ENCODE peak calls at places on chromosome 11, in six cellular contexts. X, C, K, R, J and V are unnamed samples.

GRCh38 chr11:44963071-44963575 is 12.4 kb upstream of the TP53I11 start:
- DNase-seq in X (no peak), C (no peak), K (no peak), R (no peak), J (no peak), V (no peak)

GRCh38 chr11:112593440-112593839 is 332.8 kb upstream of the PLET1 start:
- DNase-seq in X (no peak), C (no peak), K (no peak), R (no peak), J (no peak), V (no peak)

GRCh38 chr11:11843233-11843632 is 1.5 kb downstream of the USP47 start:
- DNase-seq in X (no peak), C (peak; percentile 68), K (no peak), R (no peak), J (peak; percentile 56), V (no peak)

GRCh38 chr11:2837651-2838050 is 47.9 kb downstream of the CDKN1C start:
- DNase-seq in X (no peak), C (no peak), K (no peak), R (no peak), J (no peak), V (no peak)

GRCh38 chr11:71198823-71199165 is 53.6 kb downstream of the SHANK2 start:
- DNase-seq in X (peak; percentile 9), C (no peak), K (no peak), R (peak; percentile 28), J (no peak), V (no peak)

GRCh38 chr11:126339866-126340434 is 15.5 kb upstream of the ST3GAL4 start:
- DNase-seq in X (peak; percentile 91), C (peak; percentile 69), K (no peak), R (peak; percentile 86), J (no peak), V (no peak)

GRCh38 chr11:33157103-33158027 is 3.9 kb downstream of the CSTF3 start:
- DNase-seq in X (no peak), C (no peak), K (no peak), R (no peak), J (no peak), V (no peak)

GRCh38 chr11:7245341-7245740 is 6.4 kb upstream of the SYT9 start:
- DNase-seq in X (no peak), C (no peak), K (no peak), R (no peak), J (no peak), V (no peak)

DNA sequence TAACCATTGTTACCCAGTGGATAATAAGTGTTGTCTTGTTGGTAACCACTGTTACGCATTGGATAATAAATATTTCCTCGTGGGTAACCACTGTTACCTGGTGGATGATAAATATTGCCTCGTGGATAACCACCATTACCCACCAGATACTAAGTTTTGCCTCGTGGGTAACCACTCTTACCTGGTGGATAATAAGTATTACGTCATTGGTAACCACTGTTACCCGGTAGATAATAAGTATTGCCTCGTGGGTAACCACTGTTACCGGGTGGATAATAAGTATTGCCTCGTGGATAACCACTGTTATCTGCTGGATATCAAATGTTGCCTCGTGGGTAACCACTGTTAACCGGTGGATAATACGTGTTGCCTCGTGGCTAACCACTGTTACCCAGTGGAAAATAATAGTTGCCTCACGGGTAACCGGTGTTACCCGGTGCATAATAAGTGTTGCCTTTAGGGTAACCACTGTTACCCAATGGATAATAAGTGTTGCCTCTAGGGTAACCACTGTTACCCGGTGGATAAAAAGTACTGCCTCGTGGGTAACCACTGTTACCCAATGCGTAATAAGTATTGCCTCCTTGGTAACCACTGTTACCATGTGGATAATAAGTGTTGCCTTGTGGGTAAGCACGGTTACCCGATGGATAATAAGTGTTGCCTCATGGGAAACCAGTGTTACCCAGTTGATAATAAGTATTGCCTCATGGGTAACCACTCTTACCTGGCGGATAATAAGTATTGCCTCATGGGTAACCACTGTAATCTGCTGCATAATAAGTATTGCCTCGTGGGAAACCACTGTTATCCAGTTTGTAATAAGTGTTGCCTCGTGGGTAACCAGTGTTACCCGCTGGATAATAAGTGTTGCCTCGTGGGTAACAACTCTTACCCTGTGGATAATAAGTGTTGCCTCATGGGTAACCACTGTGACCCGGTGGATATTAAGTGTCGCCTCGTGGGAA is 21.9 kb upstream of the NXPE4 start:
- DNase-seq in X (no peak), C (no peak), K (no peak), R (no peak), J (no peak), V (no peak)
- H3K9me3 ChIP-seq in X (no peaks in the 10 kb centered on the region), C (peaks cover 13% of the 10 kb centered on the region), K (no peaks in the 10 kb centered on the region), R (no peaks in the 10 kb centered on the region), J (no peaks in the 10 kb centered on the region), V (peaks cover 2% of the 10 kb centered on the region)

DNA sequence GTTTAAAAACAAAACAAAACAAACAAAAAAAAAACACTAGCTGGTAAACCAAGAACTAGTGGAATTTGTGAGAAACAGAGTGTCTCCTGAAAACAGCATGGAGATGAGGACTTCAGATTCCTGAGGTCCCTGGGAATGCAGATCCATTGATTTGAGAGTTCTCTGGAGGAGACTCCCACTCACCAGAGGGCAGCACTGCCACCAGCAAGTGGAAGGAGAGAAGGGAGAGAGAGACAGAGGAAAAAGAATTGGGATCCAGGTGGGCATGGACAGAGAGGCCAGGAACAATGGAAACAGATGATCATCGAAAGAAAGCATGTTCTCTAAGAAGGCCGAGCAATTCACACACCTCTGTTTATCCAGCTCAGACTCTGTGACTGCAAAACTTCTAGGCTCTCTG is 31.8 kb downstream of the ETS1 start:
- DNase-seq in X (no peak), C (peak; percentile 39), K (no peak), R (no peak), J (no peak), V (peak; percentile 53)
- TF ChIP-seq CTCF in X (peak; percentile 28), C (peak; percentile 51), K (no peak), R (peak; percentile 41), J (peak; percentile 28), V (peak; percentile 74)

GRCh38 chr11:28981331-28981865 is 873.2 kb downstream of the METTL15 start:
- DNase-seq in X (no peak), C (peak; percentile 48), K (no peak), R (no peak), J (no peak), V (no peak)
- H3K4me1 ChIP-seq in X (no peaks in the 10 kb centered on the region), C (no peaks in the 10 kb centered on the region), K (no peaks in the 10 kb centered on the region), R (no peaks in the 10 kb centered on the region), J (no peaks in the 10 kb centered on the region), V (no peaks in the 10 kb centered on the region)

GRCh38 chr11:29750392-29750791 is 266.4 kb downstream of the KCNA4 start:
- DNase-seq in X (no peak), C (no peak), K (no peak), R (no peak), J (no peak), V (no peak)

GRCh38 chr11:29751618-29752017 is 265.2 kb downstream of the KCNA4 start:
- DNase-seq in X (no peak), C (no peak), K (no peak), R (no peak), J (no peak), V (no peak)

DNA sequence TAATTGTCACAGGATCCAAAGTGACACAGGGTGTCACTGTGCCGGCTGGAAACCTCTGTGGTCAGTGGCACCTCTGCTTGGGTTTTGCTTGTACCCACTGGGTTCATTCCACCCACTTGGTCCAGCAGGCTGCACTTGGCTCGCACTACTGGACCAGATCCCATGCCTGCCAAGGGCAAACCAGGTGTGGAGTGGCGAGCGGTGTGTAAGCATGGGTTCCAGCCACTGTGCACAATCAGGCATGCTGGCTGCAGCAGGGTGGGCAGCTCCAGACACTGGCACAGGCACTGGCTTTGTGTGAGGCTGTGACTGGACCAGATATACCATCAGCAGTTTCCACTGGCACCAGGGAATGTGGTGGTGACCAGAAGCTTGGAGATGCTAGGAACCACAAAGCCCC is 261.4 kb downstream of the KCNA4 start:
- DNase-seq in X (peak; percentile 42), C (no peak), K (no peak), R (no peak), J (no peak), V (no peak)
- H3K9me3 ChIP-seq in X (no peaks in the 10 kb centered on the region), C (no peaks in the 10 kb centered on the region), K (no peaks in the 10 kb centered on the region), R (no peaks in the 10 kb centered on the region), J (no peaks in the 10 kb centered on the region), V (no peaks in the 10 kb centered on the region)

DNA sequence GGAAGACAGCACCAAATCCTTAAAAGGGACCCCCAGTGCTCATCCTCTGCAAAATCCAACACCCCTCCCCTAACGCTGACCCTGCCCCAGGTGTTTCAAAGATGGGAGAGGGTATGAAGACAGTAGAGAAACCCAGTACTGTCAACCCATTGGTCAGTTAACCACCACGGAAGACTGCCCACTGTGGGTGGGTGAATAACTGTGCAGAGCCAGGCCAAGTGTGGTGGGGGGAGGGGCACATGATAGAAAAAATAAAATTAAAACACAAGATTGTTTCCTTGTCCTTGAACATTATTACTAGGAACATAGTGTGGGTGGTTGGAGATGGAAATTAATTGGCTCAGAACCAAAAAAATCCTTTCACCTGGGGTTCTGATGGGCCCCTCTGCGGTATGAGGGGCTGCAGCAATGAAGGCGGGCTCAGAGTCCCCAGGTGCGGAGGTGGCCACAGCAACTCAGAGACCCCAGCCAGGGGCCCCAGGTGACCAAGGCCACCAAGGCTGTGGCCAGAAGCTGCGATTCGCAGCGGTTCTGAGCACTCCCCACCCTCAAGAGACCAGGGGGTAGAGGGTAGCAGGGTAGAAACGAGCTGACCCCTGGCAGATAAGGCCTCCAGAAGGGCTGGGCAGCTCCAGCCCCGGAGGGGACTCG is 1.1 kb downstream of the TNKS1BP1 start:
- DNase-seq in X (peak; percentile 61), C (peak; percentile 52), K (peak; percentile 65), R (no peak), J (peak; percentile 49), V (no peak)
- TF ChIP-seq CTCF in X (peak; percentile 9), C (peak; percentile 21), K (no peak), R (no peak), J (no peak), V (no peak)

DNA sequence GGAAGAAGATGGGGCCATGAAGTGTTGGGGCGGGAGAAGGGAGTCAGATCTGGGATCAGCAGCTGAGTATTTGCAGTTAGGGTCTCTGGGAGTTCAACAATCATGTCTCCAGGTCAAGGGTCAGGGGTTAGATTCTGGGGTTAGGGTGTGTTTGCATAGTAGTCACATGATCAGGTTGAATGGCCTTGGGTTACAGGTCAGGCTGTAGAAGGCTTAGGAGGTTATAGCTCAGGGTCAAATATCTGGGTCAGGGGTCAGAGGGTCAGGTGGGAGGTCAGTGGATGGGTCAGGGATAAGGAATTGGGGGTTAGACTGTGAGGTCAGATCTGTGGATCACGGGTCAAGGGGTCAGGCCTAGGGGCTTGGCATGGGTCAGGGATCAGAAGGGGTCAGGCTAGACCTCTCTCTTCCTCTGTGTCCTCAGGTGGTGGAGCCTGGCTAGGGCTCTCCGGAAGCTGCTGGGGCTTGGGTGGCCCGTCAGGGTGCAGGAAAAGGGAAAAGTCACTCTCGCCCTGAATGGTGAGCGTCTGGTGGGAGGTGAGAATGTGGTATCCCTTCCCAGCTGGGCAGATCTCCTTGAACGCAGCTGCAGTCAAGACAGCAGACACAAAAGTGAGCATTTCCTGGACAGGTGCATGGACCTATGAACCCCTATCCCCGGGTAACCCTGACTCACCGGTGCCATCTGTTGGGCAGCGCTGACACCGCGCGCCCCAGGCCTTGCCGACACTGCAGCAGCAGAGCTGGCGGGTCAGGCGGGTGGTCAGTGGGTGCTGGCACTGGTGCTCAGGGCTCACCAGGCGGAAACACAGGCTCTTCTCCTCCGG is 6.4 kb downstream of the LTBP3 start:
- DNase-seq in X (peak; percentile 74), C (no peak), K (peak; percentile 46), R (peak; percentile 84), J (peak; percentile 78), V (peak; percentile 58)
- H3K4me1 ChIP-seq in X (peaks cover 24% of the 10 kb centered on the region), C (peaks cover 8% of the 10 kb centered on the region), K (peaks cover 11% of the 10 kb centered on the region), R (peaks cover 50% of the 10 kb centered on the region), J (peaks cover 25% of the 10 kb centered on the region), V (peaks cover 7% of the 10 kb centered on the region)